ENCODE peak calls at places on chromosomes 4 and X, in eight cellular contexts. O is SK-N-SH, X is heart right ventricle, J is K562, D is heart left ventricle, F is endothelial cell of umbilical vein, G is cardiac muscle cell, N is Karpas-422. V is an unnamed sample. For H3K9me3, the result is how much of the 10 kb centered on the place peaks cover.

GRCh38 chr4:56505269-56506109 is at the start of gene ARL9:
- DNase-seq in O (peak), X (peak), J (no peak), D (peak), F (peak), G (peak), N (no peak), V (peak)

GRCh38 chrX:147079457-147079856 is 264.9 kb upstream of the CXorf51A start:
- DNase-seq in O (no peak), X (no peak), J (no peak), D (no peak), F (no peak), G (no peak), N (no peak), V (no peak)

GRCh38 chrX:17527135-17527701 is 152.2 kb downstream of the NHS start:
- DNase-seq in O (no peak), X (peak), J (no peak), D (peak), F (peak), G (no peak), N (no peak), V (peak)

GRCh38 chrX:111728096-111728495 is 47.1 kb downstream of the ALG13 start:
- DNase-seq in O (no peak), X (no peak), J (no peak), D (no peak), F (no peak), G (no peak), N (no peak), V (no peak)

GRCh38 chr4:123364906-123365305 is 31.7 kb upstream of the SPRY1 start:
- DNase-seq in O (no peak), X (no peak), J (no peak), D (no peak), F (no peak), G (no peak), N (no peak), V (no peak)

GRCh38 chr4:136992032-136992431 is 540.3 kb downstream of the PCDH18 start:
- DNase-seq in O (no peak), X (no peak), J (no peak), D (no peak), F (no peak), G (no peak), N (no peak), V (no peak)

GRCh38 chr4:186823989-186824388 is 100.3 kb upstream of the FAT1 start:
- DNase-seq in O (no peak), X (no peak), J (no peak), D (no peak), F (no peak), G (no peak), N (no peak), V (no peak)

GRCh38 chr4:153207561-153207960 is 3.3 kb downstream of the TRIM2 start:
- DNase-seq in O (peak), X (peak), J (peak), D (peak), F (peak), G (peak), N (no peak), V (peak)

GRCh38 chr4:156553659-156554058 is 417.9 kb downstream of the PDGFC start:
- DNase-seq in O (no peak), X (no peak), J (no peak), D (no peak), F (no peak), G (no peak), N (peak), V (no peak)

GRCh38 chrX:10173331-10173900 is 16.6 kb downstream of the CLCN4 start:
- DNase-seq in O (no peak), X (no peak), J (peak), D (peak), F (peak), G (peak), N (no peak), V (peak)

GRCh38 chr4:80266267-80266901 is at the start of gene FGF5:
- DNase-seq in O (peak), X (peak), J (peak), D (peak), F (peak), G (peak), N (no peak), V (no peak)

GRCh38 chrX:37545066-37545465 is 26.4 kb upstream of the LANCL3 start:
- DNase-seq in O (no peak), X (no peak), J (no peak), D (no peak), F (no peak), G (no peak), N (no peak), V (no peak)

GRCh38 chr4:1396806-1397455 is 9.3 kb downstream of the NKX1-1 start:
- DNase-seq in O (peak), X (no peak), J (no peak), D (no peak), F (no peak), G (no peak), N (no peak), V (no peak)
- H3K9me3 ChIP-seq in O (under half), X (under half), J (under half), D (under half), F (under half), G (under half), N (under half), V (under half)

GRCh38 chr4:6390357-6390756 is 82.1 kb downstream of the PPP2R2C start:
- DNase-seq in O (no peak), X (peak), J (no peak), D (peak), F (no peak), G (no peak), N (no peak), V (no peak)

GRCh38 chr4:6392407-6392806 is 80.0 kb downstream of the PPP2R2C start:
- DNase-seq in O (no peak), X (no peak), J (no peak), D (no peak), F (no peak), G (no peak), N (no peak), V (no peak)

GRCh38 chr4:6391852-6392188 is 80.6 kb downstream of the PPP2R2C start:
- DNase-seq in O (no peak), X (no peak), J (no peak), D (no peak), F (no peak), G (no peak), N (no peak), V (no peak)

GRCh38 chr4:6393066-6393465 is 79.3 kb downstream of the PPP2R2C start:
- DNase-seq in O (no peak), X (no peak), J (no peak), D (no peak), F (no peak), G (no peak), N (no peak), V (no peak)

DNA sequence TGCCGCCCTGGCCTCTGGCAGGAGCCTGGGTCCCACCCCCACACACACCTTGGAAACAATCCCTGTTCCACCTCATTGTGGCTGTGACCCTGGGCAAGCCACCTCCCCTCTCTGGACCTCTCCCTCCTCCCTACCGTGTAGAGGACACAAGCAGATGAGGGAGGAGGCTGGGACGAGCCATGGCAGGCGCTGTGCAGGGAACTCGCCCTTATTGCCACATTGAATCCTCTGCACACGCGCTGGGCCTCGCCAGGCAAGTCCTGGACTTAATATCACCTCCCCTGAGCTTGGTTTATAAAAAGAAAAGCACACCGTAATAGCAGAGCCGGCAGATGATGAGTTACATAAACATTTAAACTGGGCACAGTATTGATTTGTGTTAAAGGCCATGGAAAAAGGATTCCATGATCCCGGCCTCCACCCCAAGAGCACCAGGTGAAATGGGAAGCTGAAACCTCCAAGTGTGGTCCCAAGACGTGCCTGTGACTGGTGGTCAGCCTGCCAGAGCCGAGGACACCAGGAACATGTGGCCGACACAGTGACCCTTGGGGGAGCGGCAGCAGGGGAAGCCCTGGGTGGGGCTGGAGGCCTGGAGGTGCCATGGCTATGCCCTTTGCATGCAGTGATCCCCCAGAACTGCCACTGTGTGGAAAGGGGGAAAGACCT is 81.1 kb downstream of the PPP2R2C start:
- DNase-seq in O (no peak), X (no peak), J (no peak), D (no peak), F (no peak), G (no peak), N (no peak), V (no peak)
- H3K9me3 ChIP-seq in O (under half), X (under half), J (under half), D (under half), F (under half), G (under half), N (under half), V (under half)

GRCh38 chr4:18754180-18754579 is 732.6 kb upstream of the LCORL start:
- DNase-seq in O (no peak), X (no peak), J (no peak), D (no peak), F (no peak), G (no peak), N (no peak), V (no peak)
- H3K9me3 ChIP-seq in O (under half), X (under half), J (under half), D (under half), F (under half), G (under half), N (under half), V (under half)

GRCh38 chrX:340641-341423 is 22.2 kb upstream of the GTPBP6 start:
- DNase-seq in O (no peak), X (no peak), J (no peak), D (peak), F (no peak), G (no peak), N (no peak), V (no peak)

GRCh38 chrX:338836-339400 is 20.3 kb upstream of the GTPBP6 start:
- DNase-seq in O (no peak), X (no peak), J (no peak), D (peak), F (no peak), G (no peak), N (no peak), V (no peak)

GRCh38 chrX:344371-344901 is 25.8 kb upstream of the GTPBP6 start:
- DNase-seq in O (no peak), X (no peak), J (no peak), D (peak), F (no peak), G (no peak), N (no peak), V (no peak)

GRCh38 chrX:340121-340520 is 21.5 kb upstream of the GTPBP6 start:
- DNase-seq in O (no peak), X (no peak), J (no peak), D (peak), F (no peak), G (no peak), N (no peak), V (no peak)

DNA sequence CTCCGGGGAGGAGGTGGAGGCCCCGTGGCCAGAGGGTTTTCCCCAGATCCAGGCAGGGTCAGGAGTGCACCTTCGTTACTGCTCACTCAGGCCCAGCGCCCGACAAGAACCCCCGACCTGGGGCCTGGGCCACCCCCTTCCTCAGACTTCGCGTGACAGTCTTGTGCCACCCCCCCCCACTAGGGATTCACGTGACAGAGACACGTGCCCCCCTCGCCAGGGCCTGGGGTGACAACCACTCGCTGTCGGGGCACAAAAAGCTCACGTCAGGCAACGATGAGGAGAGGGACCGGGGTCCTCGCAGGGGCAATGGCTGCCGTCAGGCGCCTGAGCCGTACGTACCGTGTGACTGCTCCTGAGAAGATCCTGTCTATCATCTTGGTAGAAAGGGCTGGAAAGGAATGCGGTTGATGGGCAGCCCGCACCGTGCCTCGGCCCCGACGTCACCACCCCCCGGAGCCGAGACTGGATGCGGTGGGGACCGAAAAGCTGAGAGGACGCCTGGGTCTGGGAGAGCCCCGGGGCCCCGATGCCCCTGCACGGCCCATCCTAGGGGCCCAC is 23.0 kb upstream of the GTPBP6 start:
- DNase-seq in O (no peak), X (no peak), J (no peak), D (peak), F (no peak), G (no peak), N (no peak), V (no peak)
- H3K9me3 ChIP-seq in O (under half), X (under half), J (under half), D (under half), F (under half), G (under half), N (under half), V (under half)

GRCh38 chrX:151745651-151746050 is 11.1 kb downstream of the CNGA2 start:
- DNase-seq in O (no peak), X (no peak), J (no peak), D (no peak), F (no peak), G (no peak), N (no peak), V (no peak)
- H3K9me3 ChIP-seq in O (under half), X (under half), J (under half), D (under half), F (under half), G (under half), N (under half), V (under half)

DNA sequence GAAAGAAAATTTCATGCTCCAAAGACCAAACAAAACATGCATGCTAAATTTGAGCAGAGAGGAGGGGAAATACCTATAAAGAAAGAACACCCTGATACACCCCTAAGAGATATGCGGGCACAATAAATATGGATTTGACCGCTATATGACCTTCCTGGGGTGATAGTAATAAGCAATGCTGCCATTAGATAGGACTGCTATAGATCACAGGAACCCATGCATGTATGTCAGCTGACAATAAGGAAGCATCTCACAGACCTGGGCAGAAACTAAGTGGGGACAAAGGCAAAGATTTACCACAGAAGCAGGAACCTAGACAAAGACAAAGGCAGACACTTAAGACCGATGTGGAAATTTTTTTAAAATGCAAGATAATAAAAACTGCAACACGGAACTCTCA is 21.3 kb downstream of the ZNF721 start:
- DNase-seq in O (no peak), X (no peak), J (no peak), D (no peak), F (no peak), G (no peak), N (peak), V (no peak)
- H3K9me3 ChIP-seq in O (under half), X (under half), J (under half), D (under half), F (under half), G (under half), N (under half), V (under half)

GRCh38 chr4:145451895-145452294 is 29.8 kb upstream of the SMAD1 start:
- DNase-seq in O (no peak), X (no peak), J (no peak), D (no peak), F (no peak), G (no peak), N (no peak), V (no peak)

GRCh38 chr4:145440292-145441007 is 41.2 kb upstream of the SMAD1 start:
- DNase-seq in O (no peak), X (no peak), J (no peak), D (no peak), F (no peak), G (no peak), N (no peak), V (no peak)

GRCh38 chr4:145446184-145446583 is 35.5 kb upstream of the SMAD1 start:
- DNase-seq in O (no peak), X (no peak), J (no peak), D (no peak), F (no peak), G (no peak), N (peak), V (no peak)
- H3K9me3 ChIP-seq in O (under half), X (under half), J (under half), D (under half), F (under half), G (under half), N (under half), V (under half)

DNA sequence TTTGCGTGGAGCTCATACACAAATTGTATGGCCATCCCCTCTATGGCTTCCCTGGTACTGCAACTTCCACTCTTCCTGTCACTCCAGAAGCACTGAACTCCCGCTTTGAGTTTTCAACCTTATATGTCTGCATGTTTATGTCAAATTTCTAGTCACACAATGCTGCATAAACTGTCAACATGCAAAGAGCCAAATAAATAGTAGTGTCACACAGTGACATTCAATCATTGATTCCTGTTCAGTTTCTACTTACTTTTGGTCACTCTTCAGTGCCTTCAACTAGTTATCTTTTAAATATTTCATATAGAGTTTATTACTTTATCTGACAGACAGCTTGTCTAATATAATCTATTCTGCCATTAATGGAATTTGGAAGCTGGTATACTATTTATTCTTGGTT is 149.3 kb downstream of the SPANXN1 start:
- DNase-seq in O (no peak), X (no peak), J (no peak), D (no peak), F (no peak), G (no peak), N (no peak), V (no peak)
- H3K9me3 ChIP-seq in O (under half), X (under half), J (under half), D (under half), F (under half), G (under half), N (under half), V (under half)

DNA sequence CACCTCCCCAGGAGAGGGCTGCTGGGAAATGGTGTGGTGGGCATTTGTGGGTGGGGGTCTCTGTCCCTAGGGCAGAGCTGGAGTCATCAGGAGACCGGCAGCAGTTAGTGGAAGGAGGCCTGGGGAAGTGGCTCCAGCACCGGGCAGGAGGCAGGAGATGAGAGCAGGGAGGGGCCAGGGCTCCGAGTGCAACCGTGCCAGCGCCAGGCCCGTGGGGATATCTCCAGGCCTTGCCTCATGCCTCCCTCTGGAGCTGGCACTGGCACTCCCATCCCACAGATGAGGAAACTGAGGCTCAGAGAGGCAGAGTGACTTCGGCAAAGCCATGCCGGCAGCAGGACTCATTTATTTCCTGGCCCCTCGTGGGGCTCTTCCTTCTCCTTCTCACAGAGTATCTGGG is 83.5 kb downstream of the HMX1 start:
- DNase-seq in O (no peak), X (no peak), J (no peak), D (no peak), F (no peak), G (no peak), N (no peak), V (no peak)
- H3K9me3 ChIP-seq in O (under half), X (under half), J (under half), D (under half), F (under half), G (under half), N (under half), V (under half)

DNA sequence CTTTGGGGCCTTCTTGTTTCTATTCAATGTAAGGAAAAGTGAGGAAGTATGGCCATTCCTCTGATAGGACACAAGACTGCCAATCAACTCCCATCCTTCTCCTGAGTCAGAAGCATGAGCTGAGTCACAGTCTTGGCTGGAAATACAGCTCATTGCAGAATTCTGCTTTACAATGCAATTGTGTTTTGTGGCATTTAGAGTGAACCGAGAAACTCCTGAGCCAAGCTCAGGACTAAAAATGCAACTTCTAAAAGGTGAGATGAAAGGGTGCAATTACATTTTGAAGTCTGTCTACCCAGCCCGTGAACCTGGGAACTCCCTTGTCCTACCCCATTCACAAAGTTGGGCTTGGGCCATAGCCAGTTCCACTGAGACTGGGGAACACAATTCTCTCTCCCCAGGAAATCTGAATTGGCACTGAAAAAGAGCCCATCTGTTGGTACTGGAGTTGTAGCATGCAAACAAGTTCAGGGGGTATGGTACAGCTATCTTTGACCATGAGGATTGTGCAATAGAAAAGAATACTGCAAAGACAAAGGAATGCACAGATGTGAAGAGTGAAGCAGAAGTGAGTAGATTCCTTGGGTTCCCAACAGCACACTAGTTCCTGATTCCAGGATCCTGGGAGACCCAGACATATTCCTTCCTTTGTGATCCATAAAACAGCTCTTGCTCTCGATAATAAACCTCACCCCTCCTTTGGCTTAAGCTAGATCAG is 43.1 kb upstream of the CTAG2 start:
- DNase-seq in O (no peak), X (no peak), J (no peak), D (no peak), F (peak), G (no peak), N (no peak), V (no peak)
- H3K9me3 ChIP-seq in O (under half), X (under half), J (under half), D (under half), F (under half), G (under half), N (under half), V (under half)

V was measured in small intestine.